ENCODE peak calls at places on chromosomes 6 and 20, in eight cellular contexts. G is neural progenitor cell, C is GM23338, U is coronary artery, N is uterus, Z is H9, S is stomach, J is A549. M is an unnamed sample.

GRCh38 chr6:44442235-44442634 is 54.7 kb downstream of the CDC5L start:
- DNase-seq in G (no peak), C (no peak), U (no peak), N (no peak), Z (no peak), S (no peak), J (no peak), M (no peak)

GRCh38 chr6:152112503-152113261 is 305.2 kb downstream of the ESR1 start:
- DNase-seq in G (no peak), C (no peak), U (no peak), N (no peak), Z (no peak), S (peak; percentile 50), J (no peak), M (peak; percentile 86)

GRCh38 chr20:32920066-32920465 is 61.3 kb downstream of the EFCAB8 start:
- DNase-seq in G (no peak), C (no peak), U (no peak), N (no peak), Z (no peak), S (peak; percentile 21), J (no peak), M (no peak)

GRCh38 chr20:43415661-43416430 is 41.9 kb upstream of the SRSF6 start:
- DNase-seq in G (no peak), C (no peak), U (no peak), N (no peak), Z (no peak), S (no peak), J (no peak), M (no peak)

GRCh38 chr6:5087389-5087788 is 2.2 kb downstream of the PPP1R3G start:
- DNase-seq in G (peak; percentile 69), C (peak; percentile 55), U (no peak), N (no peak), Z (peak; percentile 53), S (no peak), J (no peak), M (no peak)

GRCh38 chr6:158150701-158151100 is 17.4 kb downstream of the SERAC1 start:
- DNase-seq in G (no peak), C (no peak), U (no peak), N (no peak), Z (no peak), S (no peak), J (no peak), M (no peak)

GRCh38 chr20:2873747-2874041 is 413 bp downstream of the PTPRA start:
- DNase-seq in G (peak; percentile 91), C (peak; percentile 79), U (peak; percentile 81), N (peak; percentile 46), Z (peak; percentile 67), S (peak; percentile 51), J (peak; percentile 35), M (no peak)

GRCh38 chr20:4326194-4327065 is 311.1 kb upstream of the RNF24 start:
- DNase-seq in G (no peak), C (no peak), U (no peak), N (no peak), Z (no peak), S (no peak), J (no peak), M (no peak)

GRCh38 chr6:39312912-39313525 is 1.2 kb downstream of the KCNK17 start:
- DNase-seq in G (no peak), C (no peak), U (no peak), N (no peak), Z (peak; percentile 39), S (no peak), J (no peak), M (peak; percentile 81)

GRCh38 chr6:118186676-118187567 is 279.9 kb downstream of the SLC35F1 start:
- DNase-seq in G (no peak), C (no peak), U (no peak), N (no peak), Z (no peak), S (no peak), J (no peak), M (no peak)

GRCh38 chr6:121890307-121890910 is 455.0 kb downstream of the GJA1 start:
- DNase-seq in G (peak; percentile 8), C (peak; percentile 26), U (no peak), N (no peak), Z (peak; percentile 40), S (no peak), J (no peak), M (no peak)

GRCh38 chr20:63275825-63276224 is 3.2 kb downstream of the ARFGAP1 start:
- DNase-seq in G (no peak), C (no peak), U (no peak), N (no peak), Z (no peak), S (no peak), J (no peak), M (no peak)

GRCh38 chr20:63272105-63273078 is at the start of gene ARFGAP1:
- DNase-seq in G (peak; percentile 97), C (peak; percentile 97), U (peak; percentile 88), N (peak; percentile 90), Z (peak; percentile 90), S (peak; percentile 92), J (peak; percentile 88), M (peak; percentile 92)

GRCh38 chr20:63273180-63273579 is 567 bp downstream of the ARFGAP1 start:
- DNase-seq in G (no peak), C (no peak), U (no peak), N (no peak), Z (no peak), S (no peak), J (no peak), M (no peak)

GRCh38 chr20:63274381-63275228 is 2.0 kb downstream of the ARFGAP1 start:
- DNase-seq in G (no peak), C (no peak), U (no peak), N (no peak), Z (no peak), S (no peak), J (no peak), M (no peak)

DNA sequence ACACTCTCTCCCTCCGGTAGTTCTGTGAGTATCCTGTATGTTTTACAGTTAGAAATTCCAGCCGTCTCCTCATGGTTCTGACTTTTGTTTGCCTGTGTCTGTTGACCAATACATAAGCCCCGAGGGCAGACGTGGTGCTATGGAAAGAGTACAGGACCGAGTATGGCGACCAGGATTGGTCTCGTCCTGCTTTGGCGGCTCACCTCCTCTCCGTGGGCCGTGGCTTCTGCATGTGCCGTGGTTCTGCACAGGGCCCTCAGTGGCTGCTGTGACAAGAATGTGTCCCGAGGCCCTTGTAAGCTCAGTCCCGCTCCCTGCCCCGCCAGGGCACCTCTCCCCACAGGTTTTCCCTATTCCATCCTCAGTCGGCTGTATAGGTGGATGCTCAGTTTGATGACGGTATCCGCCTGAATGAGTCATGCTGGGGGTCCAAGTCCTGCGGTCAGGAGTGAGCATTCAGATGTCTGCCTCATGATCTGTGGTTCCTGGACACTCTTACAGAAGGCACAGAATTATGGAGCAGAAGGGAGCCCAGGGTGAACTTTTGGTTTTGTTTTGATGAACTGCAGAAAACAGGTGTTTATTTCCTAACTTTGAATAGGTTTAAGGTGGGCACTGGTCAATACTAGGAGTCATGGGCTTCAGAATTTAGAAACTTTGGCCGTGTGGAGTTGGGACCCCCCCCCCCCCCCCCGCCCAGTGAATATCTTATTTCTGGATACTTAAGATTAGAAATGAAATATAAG is 1.2 kb downstream of the ARFGAP1 start:
- DNase-seq in G (peak; percentile 28), C (no peak), U (no peak), N (no peak), Z (no peak), S (no peak), J (peak; percentile 62), M (no peak)
- H3K27ac ChIP-seq in G (no peak overlapping the region), C (no peak overlapping the region), U (no peak overlapping the region), N (no peak overlapping the region), Z (no peak overlapping the region), S (peak overlapping the region; percentile 88), J (peak overlapping the region; percentile 86), M (peak overlapping the region; percentile 38)

DNA sequence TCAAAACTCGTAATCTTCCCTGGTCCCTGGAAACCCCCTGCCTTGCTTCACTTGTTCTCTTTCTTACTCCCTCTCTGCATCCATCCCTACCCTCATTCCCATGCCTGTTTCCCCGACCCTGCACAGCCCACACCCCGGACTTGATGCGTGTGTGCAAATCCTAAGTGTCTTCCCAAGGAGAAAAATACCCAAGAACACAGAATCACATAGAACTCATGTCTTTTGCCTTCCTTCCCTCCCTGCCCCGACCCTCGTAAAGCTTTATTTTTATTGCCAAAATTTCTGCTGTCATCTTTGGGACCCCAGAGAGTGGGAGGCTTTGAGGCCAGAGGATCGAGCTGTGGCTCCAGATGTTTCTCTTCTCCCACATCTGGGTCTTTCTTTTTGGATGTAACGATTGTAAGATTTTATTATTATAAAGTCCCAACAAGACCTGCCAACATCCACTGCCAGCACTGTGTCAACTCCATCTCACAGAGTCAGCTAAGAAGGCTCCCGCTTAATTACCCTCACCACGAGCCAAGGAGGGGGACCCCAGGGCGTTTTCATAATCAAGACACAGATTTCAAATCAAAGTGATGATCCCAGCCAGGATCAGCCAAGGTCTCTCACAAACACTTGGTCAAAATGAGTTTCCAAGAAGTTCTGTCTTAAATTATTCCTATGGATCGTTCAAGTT is 169.8 kb upstream of the PMEPA1 start:
- DNase-seq in G (no peak), C (no peak), U (no peak), N (peak; percentile 65), Z (no peak), S (no peak), J (no peak), M (no peak)
- H3K27ac ChIP-seq in G (no peak overlapping the region), C (no peak overlapping the region), U (peak overlapping the region; percentile 26), N (peak overlapping the region; percentile 73), Z (no peak overlapping the region), S (peak overlapping the region; percentile 7), J (no peak overlapping the region), M (no peak overlapping the region)

GRCh38 chr20:17612287-17612974 is 42.6 kb downstream of the DSTN start:
- DNase-seq in G (no peak), C (peak; percentile 21), U (peak; percentile 92), N (no peak), Z (peak; percentile 36), S (no peak), J (no peak), M (no peak)
- H3K27ac ChIP-seq in G (no peak overlapping the region), C (peak overlapping the region; percentile 19), U (peak overlapping the region; percentile 93), N (peak overlapping the region; percentile 67), Z (no peak overlapping the region), S (peak overlapping the region; percentile 76), J (no peak overlapping the region), M (peak overlapping the region; percentile 6)

DNA sequence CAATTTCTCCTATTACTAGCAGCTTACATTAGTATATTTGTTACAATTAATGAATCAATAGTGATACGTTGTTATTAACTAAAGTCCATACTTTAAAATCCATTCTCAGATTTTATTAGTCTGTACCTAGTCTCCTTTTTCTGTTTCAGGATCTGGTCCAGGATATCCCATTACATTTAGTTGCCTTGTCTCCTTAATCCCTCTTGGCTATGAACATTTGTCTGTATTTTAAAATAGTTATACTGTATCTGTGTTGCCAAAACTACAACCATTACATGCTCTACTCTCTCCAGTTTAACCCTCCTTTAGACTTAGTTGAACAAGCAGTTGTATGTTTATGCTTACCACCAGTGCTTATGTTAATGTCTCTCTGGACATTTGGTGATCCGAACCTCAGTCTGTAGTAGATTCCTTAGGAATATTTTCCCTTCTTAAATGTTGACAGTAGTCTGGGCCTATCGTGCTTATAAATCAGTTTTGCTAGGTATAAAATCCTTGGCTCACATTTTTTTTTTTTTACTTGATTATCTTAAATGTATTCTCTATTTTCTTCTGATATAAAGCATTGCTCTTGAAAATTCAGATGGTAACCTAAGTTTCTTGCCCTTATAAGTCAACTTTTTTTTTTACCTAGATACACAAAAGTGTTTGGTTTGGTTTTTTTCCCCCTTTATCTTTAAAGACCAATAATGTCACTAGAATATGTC is 12.2 kb downstream of the ALDH5A1 start:
- DNase-seq in G (no peak), C (no peak), U (no peak), N (no peak), Z (no peak), S (no peak), J (no peak), M (no peak)
- H3K27ac ChIP-seq in G (no peak overlapping the region), C (no peak overlapping the region), U (no peak overlapping the region), N (no peak overlapping the region), Z (no peak overlapping the region), S (no peak overlapping the region), J (no peak overlapping the region), M (no peak overlapping the region)

GRCh38 chr6:106533079-106533478 is 96.2 kb downstream of the RTN4IP1 start:
- DNase-seq in G (no peak), C (no peak), U (no peak), N (no peak), Z (peak; percentile 33), S (no peak), J (no peak), M (no peak)
- H3K27ac ChIP-seq in G (no peak overlapping the region), C (no peak overlapping the region), U (no peak overlapping the region), N (no peak overlapping the region), Z (no peak overlapping the region), S (no peak overlapping the region), J (no peak overlapping the region), M (no peak overlapping the region)

M was measured in right lobe of liver.